ENCODE peak calls at places on chromosomes 1 and 21, in four cellular contexts. I is HL-60, V is fibroblast of lung, S is cardiac fibroblast. N is an unnamed sample.

GRCh38 chr1:177255411-177255810 is 84.7 kb downstream of the BRINP2 start:
- DNase-seq in I (no peak), V (peak), S (no peak), N (peak)

GRCh38 chr1:219710529-219711194 is 97.8 kb upstream of the ZC3H11B start:
- DNase-seq in I (no peak), V (peak), S (peak), N (no peak)

GRCh38 chr1:66464802-66465201 is 69.2 kb upstream of the SGIP1 start:
- DNase-seq in I (no peak), V (peak), S (peak), N (no peak)

GRCh38 chr1:207793327-207793726 is 41.5 kb downstream of the CD46 start:
- DNase-seq in I (no peak), V (no peak), S (no peak), N (no peak)

GRCh38 chr1:181104042-181104789 is 15.7 kb downstream of the IER5 start:
- DNase-seq in I (no peak), V (no peak), S (no peak), N (peak)

GRCh38 chr1:25657786-25658760 is 41.5 kb downstream of the MAN1C1 start:
- DNase-seq in I (no peak), V (no peak), S (no peak), N (no peak)

GRCh38 chr1:50967416-50968020 is 2.5 kb upstream of the CDKN2C start:
- DNase-seq in I (peak), V (peak), S (peak), N (peak)

GRCh38 chr1:181508486-181509165 is 25.3 kb downstream of the CACNA1E start:
- DNase-seq in I (no peak), V (no peak), S (no peak), N (no peak)

GRCh38 chr1:23905461-23906025 is 7.6 kb downstream of the CNR2 start:
- DNase-seq in I (no peak), V (no peak), S (no peak), N (no peak)

GRCh38 chr1:20511518-20512428 is 3.8 kb upstream of the MUL1 start:
- DNase-seq in I (no peak), V (no peak), S (no peak), N (no peak)

GRCh38 chr1:117436528-117436927 is 69.3 kb downstream of the MAN1A2 start:
- DNase-seq in I (no peak), V (no peak), S (no peak), N (no peak)

GRCh38 chr1:14182801-14183200 is 415.7 kb upstream of the KAZN start:
- DNase-seq in I (no peak), V (no peak), S (no peak), N (no peak)

GRCh38 chr1:31423418-31423947 is 10.5 kb downstream of the SERINC2 start:
- DNase-seq in I (peak), V (no peak), S (no peak), N (no peak)

GRCh38 chr1:63487336-63488065 is 35.5 kb downstream of the ITGB3BP start:
- DNase-seq in I (no peak), V (peak), S (peak), N (no peak)

GRCh38 chr1:61951731-61952585 is 209.7 kb downstream of the PATJ start:
- DNase-seq in I (no peak), V (no peak), S (no peak), N (peak)

GRCh38 chr1:234607091-234608025 is 2.6 kb downstream of the IRF2BP2 start:
- DNase-seq in I (peak), V (no peak), S (peak), N (peak)

GRCh38 chr1:231603598-231604275 is 22.9 kb upstream of the DISC1 start:
- DNase-seq in I (peak), V (peak), S (peak), N (peak)

GRCh38 chr1:150764617-150765090 is 924 bp downstream of the CTSS start:
- DNase-seq in I (peak), V (peak), S (peak), N (no peak)

GRCh38 chr1:180482425-180483275 is 19.7 kb downstream of the ACBD6 start:
- DNase-seq in I (peak), V (peak), S (peak), N (no peak)

GRCh38 chr21:23955130-23955873 is 1652.0 kb downstream of the MRPL39 start:
- DNase-seq in I (no peak), V (no peak), S (no peak), N (no peak)

GRCh38 chr1:36775716-36776115 is 258.6 kb downstream of the GRIK3 start:
- DNase-seq in I (no peak), V (no peak), S (no peak), N (no peak)

DNA sequence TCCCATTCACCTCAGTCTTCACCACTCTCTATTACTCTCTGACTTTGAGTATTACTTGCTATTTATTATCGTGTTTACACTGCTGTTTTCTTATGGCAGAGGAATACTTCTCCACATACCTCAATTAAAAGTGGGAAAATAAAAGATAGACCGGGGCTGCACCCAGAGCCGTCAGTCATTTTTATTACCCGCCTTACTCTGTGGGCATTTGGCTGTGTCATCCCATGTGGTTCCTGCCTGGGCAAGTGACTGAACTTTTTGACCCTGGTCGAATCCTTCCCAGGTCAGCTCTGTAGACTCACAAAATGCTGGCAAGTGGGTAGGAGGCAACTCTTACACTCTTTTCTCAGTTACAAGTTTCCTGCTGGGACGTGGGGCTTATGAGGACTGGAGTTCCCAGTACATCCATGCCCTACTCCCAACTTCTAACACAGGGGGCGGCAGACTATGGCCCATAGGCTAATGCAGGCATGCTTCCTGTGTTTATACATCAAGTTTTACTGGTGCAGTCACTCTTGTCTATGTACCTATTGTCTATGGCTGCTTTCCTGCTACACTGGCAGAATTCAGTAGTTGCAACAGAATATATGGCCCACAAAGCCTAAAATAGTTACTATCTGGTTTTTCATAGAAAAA is 69.5 kb upstream of the KCND3 start:
- DNase-seq in I (no peak), V (no peak), S (no peak), N (no peak)
- TF ChIP-seq CTCF in I (no peak), V (no peak), S (no peak), N (no peak)

DNA sequence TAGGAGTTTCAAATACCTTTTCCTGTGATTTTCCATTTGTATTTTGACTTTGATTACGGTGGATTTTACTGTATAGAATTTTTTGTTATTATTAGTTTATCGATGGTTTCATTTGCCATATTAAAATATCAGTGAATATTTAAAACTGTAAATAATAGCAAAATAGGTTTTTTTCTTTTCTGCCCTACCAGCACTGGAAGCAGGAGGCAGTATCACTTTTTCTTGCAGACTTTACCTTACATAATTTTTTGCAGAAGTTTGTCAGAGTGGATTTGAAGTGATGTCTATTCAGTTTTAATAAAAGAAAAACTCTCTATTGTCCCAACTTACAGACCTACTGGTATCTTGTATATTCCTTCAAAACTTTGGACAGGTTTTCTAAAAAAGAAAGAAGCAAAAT is 213.6 kb downstream of the CENPF start:
- DNase-seq in I (no peak), V (no peak), S (no peak), N (no peak)
- TF ChIP-seq CTCF in I (no peak), V (peak), S (peak), N (no peak)

GRCh38 chr1:5876251-5876650 is 116.0 kb downstream of the NPHP4 start:
- DNase-seq in I (no peak), V (no peak), S (no peak), N (no peak)

GRCh38 chr1:5874416-5875110 is 117.7 kb downstream of the NPHP4 start:
- DNase-seq in I (no peak), V (no peak), S (no peak), N (no peak)

GRCh38 chr1:5875345-5875910 is 116.8 kb downstream of the NPHP4 start:
- DNase-seq in I (no peak), V (no peak), S (no peak), N (no peak)

GRCh38 chr1:5872886-5873285 is 119.3 kb downstream of the NPHP4 start:
- DNase-seq in I (no peak), V (no peak), S (no peak), N (no peak)

GRCh38 chr1:5873556-5873955 is 118.7 kb downstream of the NPHP4 start:
- DNase-seq in I (no peak), V (no peak), S (no peak), N (no peak)
- TF ChIP-seq CTCF in I (no peak), V (no peak), S (no peak), N (no peak)

GRCh38 chr1:33111965-33112364 is 31.0 kb downstream of the AZIN2 start:
- DNase-seq in I (no peak), V (peak), S (peak), N (no peak)
- TF ChIP-seq CTCF in I (peak), V (peak), S (peak), N (no peak)